ENCODE peak calls at places on chromosome 22, in six cellular contexts. J is HCT116, U is K562, H is HepG2, C is SK-N-SH, M is GM23338. P is an unnamed sample. For H3K4me1, the result is how much of the 10 kb centered on the place peaks cover.

GRCh38 chr22:20312396-20313191 is 7.3 kb downstream of the DGCR6L start:
- DNase-seq in M (no peak), H (no peak), J (no peak), C (no peak), U (peak), P (no peak)

GRCh38 chr22:48288541-48288940 is 1526.1 kb downstream of the TBC1D22A start:
- DNase-seq in H (no peak), M (no peak), U (no peak), C (no peak), J (no peak), P (no peak)

GRCh38 chr22:43346521-43346929 is 3.4 kb upstream of the SCUBE1 start:
- DNase-seq in M (peak), J (peak), C (peak), H (peak), U (peak), P (peak)

GRCh38 chr22:38172016-38172431 is 9.6 kb downstream of the PLA2G6 start:
- DNase-seq in C (no peak), M (no peak), J (no peak), H (no peak), U (no peak), P (no peak)

GRCh38 chr22:41687901-41688364 is 734 bp downstream of the SNU13 start:
- DNase-seq in U (peak), H (no peak), M (peak), J (no peak), C (peak), P (no peak)

GRCh38 chr22:38250642-38251354 is 22.0 kb downstream of the TMEM184B start:
- DNase-seq in U (no peak), H (no peak), J (no peak), M (no peak), C (no peak), P (no peak)

GRCh38 chr22:43233529-43233928 is 46.6 kb upstream of the TTLL12 start:
- DNase-seq in M (no peak), C (no peak), H (no peak), U (no peak), J (no peak), P (no peak)

GRCh38 chr22:19179472-19180048 is 1.0 kb upstream of the SLC25A1 start:
- DNase-seq in U (peak), C (peak), J (peak), H (peak), M (peak), P (peak)

GRCh38 chr22:22425366-22425765 is 83.2 kb downstream of the ZNF280B start:
- DNase-seq in C (no peak), M (no peak), J (no peak), H (no peak), U (no peak), P (no peak)
- H3K4me1 ChIP-seq in C (under half), M (under half), J (under half), H (half or more), U (under half), P (under half)

GRCh38 chr22:36300396-36301212 is 47.7 kb downstream of the APOL1 start:
- DNase-seq in J (no peak), U (no peak), H (no peak), M (no peak), C (no peak), P (no peak)
- TF ChIP-seq POLR2AphosphoS5 in J (no peak), U (no peak), H (no peak), M (no peak), C (no peak), P (no peak)

GRCh38 chr22:31099386-31099785 is 8.0 kb downstream of the SELENOM start:
- DNase-seq in H (no peak), U (no peak), J (no peak), M (no peak), C (no peak), P (no peak)
- TF ChIP-seq REST in H (no peak), U (no peak), J (no peak), M (no peak), C (no peak), P (no peak)

DNA sequence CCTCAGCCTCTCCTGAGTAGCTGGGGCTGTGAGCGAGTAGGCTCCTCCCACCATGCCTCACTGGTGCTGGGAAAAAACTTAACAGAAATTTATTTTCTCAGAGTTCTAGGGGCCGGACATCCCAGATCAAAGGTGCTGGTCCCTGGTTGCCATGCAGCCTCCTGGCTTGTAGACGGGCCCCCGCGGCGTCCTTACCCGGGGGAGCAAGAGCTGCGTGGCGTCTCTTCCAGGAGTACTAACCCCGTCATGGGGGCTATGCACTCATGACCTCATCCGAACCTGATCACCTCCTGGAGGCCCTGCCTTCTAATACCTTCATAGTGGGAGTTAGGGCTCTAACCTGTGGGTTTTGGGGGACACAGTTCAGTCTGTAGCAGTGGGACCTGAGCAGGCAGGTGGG is 2.6 kb downstream of the TRABD start:
- DNase-seq in J (no peak), C (no peak), U (no peak), M (no peak), H (no peak), P (no peak)
- H3K4me1 ChIP-seq in J (under half), C (half or more), U (half or more), M (under half), H (under half), P (under half)

GRCh38 chr22:44555597-44555996 is 57.6 kb upstream of the RTL6 start:
- DNase-seq in H (no peak), U (no peak), M (no peak), C (no peak), J (no peak), P (no peak)
- TF ChIP-seq POLR2AphosphoS5 in H (no peak), U (no peak), M (no peak), C (no peak), J (no peak), P (no peak)